ENCODE peak calls at places on chromosomes 1 and 21, in eight cellular contexts. One of them, this sample, is unnamed.

GRCh38 chr1:232472485-232473041 is 157.4 kb downstream of the SIPA1L2 start:
- DNase-seq in fibroblast of pulmonary artery: peak; percentile 32
- DNase-seq in esophagus muscularis mucosa: no peak
- DNase-seq in SK-N-SH: no peak
- DNase-seq in B cell: no peak
- DNase-seq in AG04450: peak; percentile 33
- DNase-seq in cardiac muscle cell: peak; percentile 34
- DNase-seq in Calu3: no peak
- DNase-seq in this sample: no peak

GRCh38 chr1:19771350-19771749 is 28.4 kb downstream of the TMCO4 start:
- DNase-seq in fibroblast of pulmonary artery: no peak
- DNase-seq in esophagus muscularis mucosa: no peak
- DNase-seq in SK-N-SH: no peak
- DNase-seq in B cell: no peak
- DNase-seq in AG04450: no peak
- DNase-seq in cardiac muscle cell: no peak
- DNase-seq in Calu3: no peak
- DNase-seq in this sample: no peak

GRCh38 chr1:202323731-202324130 is 18.0 kb downstream of the UBE2T start:
- DNase-seq in fibroblast of pulmonary artery: no peak
- DNase-seq in esophagus muscularis mucosa: no peak
- DNase-seq in SK-N-SH: no peak
- DNase-seq in B cell: no peak
- DNase-seq in AG04450: no peak
- DNase-seq in cardiac muscle cell: no peak
- DNase-seq in Calu3: no peak
- DNase-seq in this sample: no peak

GRCh38 chr1:205298191-205298994 is 23.2 kb downstream of the NUAK2 start:
- DNase-seq in fibroblast of pulmonary artery: peak; percentile 97
- DNase-seq in esophagus muscularis mucosa: no peak
- DNase-seq in SK-N-SH: no peak
- DNase-seq in B cell: no peak
- DNase-seq in AG04450: peak; percentile 96
- DNase-seq in cardiac muscle cell: peak; percentile 97
- DNase-seq in Calu3: peak; percentile 79
- DNase-seq in this sample: no peak

GRCh38 chr1:149906561-149906960 is 7.2 kb downstream of the BOLA1 start:
- DNase-seq in fibroblast of pulmonary artery: no peak
- DNase-seq in esophagus muscularis mucosa: no peak
- DNase-seq in SK-N-SH: no peak
- DNase-seq in B cell: no peak
- DNase-seq in AG04450: no peak
- DNase-seq in cardiac muscle cell: no peak
- DNase-seq in Calu3: no peak
- DNase-seq in this sample: no peak

GRCh38 chr1:165352442-165353293 is 3.8 kb downstream of the LMX1A start:
- DNase-seq in fibroblast of pulmonary artery: no peak
- DNase-seq in esophagus muscularis mucosa: no peak
- DNase-seq in SK-N-SH: no peak
- DNase-seq in B cell: no peak
- DNase-seq in AG04450: no peak
- DNase-seq in cardiac muscle cell: no peak
- DNase-seq in Calu3: no peak
- DNase-seq in this sample: peak; percentile 78

GRCh38 chr1:64850846-64851245 is 106.0 kb downstream of the RAVER2 start:
- DNase-seq in fibroblast of pulmonary artery: no peak
- DNase-seq in esophagus muscularis mucosa: no peak
- DNase-seq in SK-N-SH: no peak
- DNase-seq in B cell: no peak
- DNase-seq in AG04450: no peak
- DNase-seq in cardiac muscle cell: no peak
- DNase-seq in Calu3: no peak
- DNase-seq in this sample: no peak

GRCh38 chr1:240732390-240732789 is 120.4 kb upstream of the GREM2 start:
- DNase-seq in fibroblast of pulmonary artery: peak; percentile 74
- DNase-seq in esophagus muscularis mucosa: no peak
- DNase-seq in SK-N-SH: peak; percentile 80
- DNase-seq in B cell: peak; percentile 33
- DNase-seq in AG04450: peak; percentile 50
- DNase-seq in cardiac muscle cell: peak; percentile 64
- DNase-seq in Calu3: peak; percentile 20
- DNase-seq in this sample: no peak

GRCh38 chr1:92446990-92447681 is 39.6 kb downstream of the GFI1 start:
- DNase-seq in fibroblast of pulmonary artery: peak; percentile 4
- DNase-seq in esophagus muscularis mucosa: no peak
- DNase-seq in SK-N-SH: no peak
- DNase-seq in B cell: no peak
- DNase-seq in AG04450: no peak
- DNase-seq in cardiac muscle cell: peak; percentile 24
- DNase-seq in Calu3: no peak
- DNase-seq in this sample: no peak

GRCh38 chr21:41361786-41362604 is at the start of gene MX2:
- DNase-seq in fibroblast of pulmonary artery: peak; percentile 70
- DNase-seq in esophagus muscularis mucosa: peak; percentile 96
- DNase-seq in SK-N-SH: no peak
- DNase-seq in B cell: peak; percentile 87
- DNase-seq in AG04450: peak; percentile 37
- DNase-seq in cardiac muscle cell: peak; percentile 93
- DNase-seq in Calu3: peak; percentile 43
- DNase-seq in this sample: peak; percentile 75

GRCh38 chr1:177847843-177848242 is 122.0 kb downstream of the SEC16B start:
- DNase-seq in fibroblast of pulmonary artery: peak; percentile 40
- DNase-seq in esophagus muscularis mucosa: peak; percentile 75
- DNase-seq in SK-N-SH: no peak
- DNase-seq in B cell: no peak
- DNase-seq in AG04450: peak; percentile 74
- DNase-seq in cardiac muscle cell: peak; percentile 44
- DNase-seq in Calu3: no peak
- DNase-seq in this sample: no peak

GRCh38 chr1:179012033-179012432 is 13.7 kb upstream of the FAM20B start:
- DNase-seq in fibroblast of pulmonary artery: peak; percentile 25
- DNase-seq in esophagus muscularis mucosa: no peak
- DNase-seq in SK-N-SH: no peak
- DNase-seq in B cell: no peak
- DNase-seq in AG04450: no peak
- DNase-seq in cardiac muscle cell: peak; percentile 59
- DNase-seq in Calu3: no peak
- DNase-seq in this sample: no peak

GRCh38 chr1:223201967-223202366 is 58.9 kb upstream of the TLR5 start:
- DNase-seq in fibroblast of pulmonary artery: no peak
- DNase-seq in esophagus muscularis mucosa: no peak
- DNase-seq in SK-N-SH: no peak
- DNase-seq in B cell: no peak
- DNase-seq in AG04450: no peak
- DNase-seq in cardiac muscle cell: no peak
- DNase-seq in Calu3: no peak
- DNase-seq in this sample: no peak

GRCh38 chr1:151511636-151512215 is 539 bp downstream of the CGN start:
- DNase-seq in fibroblast of pulmonary artery: no peak
- DNase-seq in esophagus muscularis mucosa: no peak
- DNase-seq in SK-N-SH: peak; percentile 63
- DNase-seq in B cell: peak; percentile 44
- DNase-seq in AG04450: no peak
- DNase-seq in cardiac muscle cell: no peak
- DNase-seq in Calu3: peak; percentile 62
- DNase-seq in this sample: peak; percentile 70
- TF ChIP-seq CTCF in fibroblast of pulmonary artery: peak; percentile 0
- TF ChIP-seq CTCF in esophagus muscularis mucosa: no peak
- TF ChIP-seq CTCF in SK-N-SH: peak; percentile 17
- TF ChIP-seq CTCF in B cell: no peak
- TF ChIP-seq CTCF in AG04450: peak; percentile 9
- TF ChIP-seq CTCF in cardiac muscle cell: peak; percentile 10
- TF ChIP-seq CTCF in Calu3: no peak
- TF ChIP-seq CTCF in this sample: no peak

GRCh38 chr1:98500324-98500723 is 161.2 kb upstream of the SNX7 start:
- DNase-seq in fibroblast of pulmonary artery: no peak
- DNase-seq in esophagus muscularis mucosa: no peak
- DNase-seq in SK-N-SH: no peak
- DNase-seq in B cell: no peak
- DNase-seq in AG04450: no peak
- DNase-seq in cardiac muscle cell: no peak
- DNase-seq in Calu3: no peak
- DNase-seq in this sample: no peak
- TF ChIP-seq CTCF in fibroblast of pulmonary artery: no peak
- TF ChIP-seq CTCF in esophagus muscularis mucosa: no peak
- TF ChIP-seq CTCF in SK-N-SH: no peak
- TF ChIP-seq CTCF in B cell: no peak
- TF ChIP-seq CTCF in AG04450: no peak
- TF ChIP-seq CTCF in cardiac muscle cell: no peak
- TF ChIP-seq CTCF in Calu3: no peak
- TF ChIP-seq CTCF in this sample: no peak

GRCh38 chr1:53550201-53550741 is 91.1 kb downstream of the DMRTB1 start:
- DNase-seq in fibroblast of pulmonary artery: peak; percentile 31
- DNase-seq in esophagus muscularis mucosa: no peak
- DNase-seq in SK-N-SH: peak; percentile 18
- DNase-seq in B cell: no peak
- DNase-seq in AG04450: no peak
- DNase-seq in cardiac muscle cell: peak; percentile 67
- DNase-seq in Calu3: no peak
- DNase-seq in this sample: no peak
- TF ChIP-seq CTCF in fibroblast of pulmonary artery: no peak
- TF ChIP-seq CTCF in esophagus muscularis mucosa: no peak
- TF ChIP-seq CTCF in SK-N-SH: no peak
- TF ChIP-seq CTCF in B cell: no peak
- TF ChIP-seq CTCF in AG04450: no peak
- TF ChIP-seq CTCF in cardiac muscle cell: no peak
- TF ChIP-seq CTCF in Calu3: no peak
- TF ChIP-seq CTCF in this sample: no peak

GRCh38 chr21:15209224-15209623 is 144.4 kb upstream of the NRIP1 start:
- DNase-seq in fibroblast of pulmonary artery: no peak
- DNase-seq in esophagus muscularis mucosa: no peak
- DNase-seq in SK-N-SH: no peak
- DNase-seq in B cell: no peak
- DNase-seq in AG04450: no peak
- DNase-seq in cardiac muscle cell: no peak
- DNase-seq in Calu3: no peak
- DNase-seq in this sample: no peak
- TF ChIP-seq CTCF in fibroblast of pulmonary artery: no peak
- TF ChIP-seq CTCF in esophagus muscularis mucosa: no peak
- TF ChIP-seq CTCF in SK-N-SH: no peak
- TF ChIP-seq CTCF in B cell: no peak
- TF ChIP-seq CTCF in AG04450: no peak
- TF ChIP-seq CTCF in cardiac muscle cell: no peak
- TF ChIP-seq CTCF in Calu3: no peak
- TF ChIP-seq CTCF in this sample: no peak

GRCh38 chr1:47333578-47333921 is at the start of gene CMPK1:
- DNase-seq in fibroblast of pulmonary artery: peak; percentile 89
- DNase-seq in esophagus muscularis mucosa: peak; percentile 93
- DNase-seq in SK-N-SH: peak; percentile 92
- DNase-seq in B cell: peak; percentile 85
- DNase-seq in AG04450: no peak
- DNase-seq in cardiac muscle cell: peak; percentile 91
- DNase-seq in Calu3: peak; percentile 89
- DNase-seq in this sample: peak; percentile 91
- TF ChIP-seq CTCF in fibroblast of pulmonary artery: peak; percentile 23
- TF ChIP-seq CTCF in esophagus muscularis mucosa: peak; percentile 12
- TF ChIP-seq CTCF in SK-N-SH: no peak
- TF ChIP-seq CTCF in B cell: no peak
- TF ChIP-seq CTCF in AG04450: no peak
- TF ChIP-seq CTCF in cardiac muscle cell: peak; percentile 25
- TF ChIP-seq CTCF in Calu3: no peak
- TF ChIP-seq CTCF in this sample: no peak